ENCODE peak calls at places on chromosomes 16 and 17, in four cellular contexts. J, M, Z and I are unnamed samples.

GRCh38 chr16:24717411-24717810 is 12.0 kb upstream of the TNRC6A start:
- DNase-seq in J (no peak), M (no peak), Z (no peak), I (no peak)

GRCh38 chr17:17067277-17067676 is 25.0 kb downstream of the MPRIP start:
- DNase-seq in J (no peak), M (no peak), Z (no peak), I (no peak)

GRCh38 chr17:78884148-78884870 is 18.7 kb downstream of the CEP295NL start:
- DNase-seq in J (no peak), M (peak; percentile 42), Z (no peak), I (no peak)

GRCh38 chr16:68800257-68800875 is 43.0 kb upstream of the TANGO6 start:
- DNase-seq in J (peak; percentile 17), M (peak; percentile 6), Z (no peak), I (peak; percentile 16)

GRCh38 chr16:31333686-31334649 is 21.0 kb upstream of the ITGAX start:
- DNase-seq in J (no peak), M (no peak), Z (no peak), I (peak; percentile 17)

GRCh38 chr17:9363440-9364350 is 211.9 kb downstream of the STX8 start:
- DNase-seq in J (peak; percentile 23), M (no peak), Z (no peak), I (no peak)

GRCh38 chr16:12544477-12545291 is 259.0 kb downstream of the CPPED1 start:
- DNase-seq in J (no peak), M (no peak), Z (no peak), I (no peak)

GRCh38 chr16:86809458-86809955 is 231.2 kb downstream of the FOXL1 start:
- DNase-seq in J (no peak), M (no peak), Z (no peak), I (no peak)

GRCh38 chr17:56230660-56231059 is 77.4 kb downstream of the ANKFN1 start:
- DNase-seq in J (no peak), M (no peak), Z (no peak), I (no peak)

GRCh38 chr17:40515491-40516041 is 14.1 kb upstream of the TNS4 start:
- DNase-seq in J (peak; percentile 21), M (no peak), Z (no peak), I (peak; percentile 39)

GRCh38 chr17:70076831-70077230 is 1.8 kb downstream of the KCNJ16 start:
- DNase-seq in J (no peak), M (no peak), Z (no peak), I (no peak)

GRCh38 chr16:60137891-60138290 is 1403.8 kb upstream of the GOT2 start:
- DNase-seq in J (no peak), M (no peak), Z (no peak), I (no peak)

GRCh38 chr16:31487720-31488629 is 5.1 kb downstream of the SLC5A2 start:
- DNase-seq in J (no peak), M (peak; percentile 48), Z (peak; percentile 58), I (peak; percentile 61)

GRCh38 chr17:83153681-83154310 is 74.4 kb downstream of the METRNL start:
- DNase-seq in J (no peak), M (no peak), Z (no peak), I (no peak)

GRCh38 chr17:58755577-58756245 is at the start of gene PPM1E:
- DNase-seq in J (peak; percentile 13), M (peak; percentile 68), Z (no peak), I (peak; percentile 30)

GRCh38 chr17:62827722-62828498 is 19.8 kb upstream of the MARCHF10 start:
- DNase-seq in J (no peak), M (peak; percentile 9), Z (no peak), I (no peak)

GRCh38 chr17:9408381-9408780 is 167.2 kb downstream of the STX8 start:
- DNase-seq in J (no peak), M (no peak), Z (no peak), I (no peak)

GRCh38 chr16:66925322-66925840 is at the start of gene RRAD:
- DNase-seq in J (no peak), M (no peak), Z (no peak), I (no peak)

GRCh38 chr17:71339219-71339618 is 781.6 kb upstream of the SOX9 start:
- DNase-seq in J (no peak), M (no peak), Z (no peak), I (no peak)